ENCODE peak calls at places on chromosome 1, in seven cellular contexts. One of them, this sample, is unnamed.

GRCh38 chr1:221164029-221164428 is 284.8 kb downstream of the HLX start:
- DNase-seq in stimulated activated CD4-positive, alpha-beta T cell treated with anti-CD3 and anti-CD28 coated beads, Interleukin-4, amount 100 ng/mL, for 24 hours: no peak
- DNase-seq in stimulated activated CD8-positive, alpha-beta memory T cell treated with anti-CD3 and anti-CD28 coated beads, Interleukin-15, amount 100 ng/mL, for 1 hour: no peak
- DNase-seq in A549: no peak
- DNase-seq in bronchial epithelial cell: no peak
- DNase-seq in kidney tubule cell: peak
- DNase-seq in nephron progenitor cell: no peak
- DNase-seq in this sample: no peak

GRCh38 chr1:208161656-208162375 is 82.4 kb downstream of the PLXNA2 start:
- DNase-seq in nephron progenitor cell: no peak
- DNase-seq in stimulated activated CD4-positive, alpha-beta T cell treated with anti-CD3 and anti-CD28 coated beads, Interleukin-4, amount 100 ng/mL, for 24 hours: no peak
- DNase-seq in kidney tubule cell: no peak
- DNase-seq in A549: no peak
- DNase-seq in stimulated activated CD8-positive, alpha-beta memory T cell treated with anti-CD3 and anti-CD28 coated beads, Interleukin-15, amount 100 ng/mL, for 1 hour: no peak
- DNase-seq in bronchial epithelial cell: no peak
- DNase-seq in this sample: no peak

GRCh38 chr1:2820731-2821372 is 19.4 kb upstream of the TTC34 start:
- DNase-seq in A549: no peak
- DNase-seq in nephron progenitor cell: no peak
- DNase-seq in bronchial epithelial cell: no peak
- DNase-seq in stimulated activated CD8-positive, alpha-beta memory T cell treated with anti-CD3 and anti-CD28 coated beads, Interleukin-15, amount 100 ng/mL, for 1 hour: no peak
- DNase-seq in stimulated activated CD4-positive, alpha-beta T cell treated with anti-CD3 and anti-CD28 coated beads, Interleukin-4, amount 100 ng/mL, for 24 hours: no peak
- DNase-seq in kidney tubule cell: no peak
- DNase-seq in this sample: no peak

GRCh38 chr1:47537966-47538365 is 100.1 kb downstream of the FOXD2 start:
- DNase-seq in nephron progenitor cell: no peak
- DNase-seq in kidney tubule cell: no peak
- DNase-seq in A549: no peak
- DNase-seq in bronchial epithelial cell: no peak
- DNase-seq in stimulated activated CD8-positive, alpha-beta memory T cell treated with anti-CD3 and anti-CD28 coated beads, Interleukin-15, amount 100 ng/mL, for 1 hour: no peak
- DNase-seq in stimulated activated CD4-positive, alpha-beta T cell treated with anti-CD3 and anti-CD28 coated beads, Interleukin-4, amount 100 ng/mL, for 24 hours: no peak
- DNase-seq in this sample: no peak

GRCh38 chr1:163315773-163316374 is 5.9 kb upstream of the NUF2 start:
- DNase-seq in stimulated activated CD8-positive, alpha-beta memory T cell treated with anti-CD3 and anti-CD28 coated beads, Interleukin-15, amount 100 ng/mL, for 1 hour: peak
- DNase-seq in kidney tubule cell: peak
- DNase-seq in bronchial epithelial cell: peak
- DNase-seq in stimulated activated CD4-positive, alpha-beta T cell treated with anti-CD3 and anti-CD28 coated beads, Interleukin-4, amount 100 ng/mL, for 24 hours: peak
- DNase-seq in nephron progenitor cell: peak
- DNase-seq in A549: peak
- DNase-seq in this sample: peak

GRCh38 chr1:194214735-194215134 is 1028.3 kb upstream of the B3GALT2 start:
- DNase-seq in A549: no peak
- DNase-seq in stimulated activated CD4-positive, alpha-beta T cell treated with anti-CD3 and anti-CD28 coated beads, Interleukin-4, amount 100 ng/mL, for 24 hours: no peak
- DNase-seq in stimulated activated CD8-positive, alpha-beta memory T cell treated with anti-CD3 and anti-CD28 coated beads, Interleukin-15, amount 100 ng/mL, for 1 hour: no peak
- DNase-seq in bronchial epithelial cell: no peak
- DNase-seq in kidney tubule cell: no peak
- DNase-seq in nephron progenitor cell: no peak
- DNase-seq in this sample: no peak

GRCh38 chr1:50700226-50701020 is 259.6 kb downstream of the FAF1 start:
- DNase-seq in bronchial epithelial cell: no peak
- DNase-seq in A549: no peak
- DNase-seq in nephron progenitor cell: no peak
- DNase-seq in stimulated activated CD8-positive, alpha-beta memory T cell treated with anti-CD3 and anti-CD28 coated beads, Interleukin-15, amount 100 ng/mL, for 1 hour: no peak
- DNase-seq in stimulated activated CD4-positive, alpha-beta T cell treated with anti-CD3 and anti-CD28 coated beads, Interleukin-4, amount 100 ng/mL, for 24 hours: no peak
- DNase-seq in kidney tubule cell: no peak
- DNase-seq in this sample: no peak

GRCh38 chr1:28172690-28173150 is 3.8 kb downstream of the PTAFR start:
- DNase-seq in bronchial epithelial cell: no peak
- DNase-seq in nephron progenitor cell: no peak
- DNase-seq in stimulated activated CD4-positive, alpha-beta T cell treated with anti-CD3 and anti-CD28 coated beads, Interleukin-4, amount 100 ng/mL, for 24 hours: peak
- DNase-seq in kidney tubule cell: no peak
- DNase-seq in A549: no peak
- DNase-seq in stimulated activated CD8-positive, alpha-beta memory T cell treated with anti-CD3 and anti-CD28 coated beads, Interleukin-15, amount 100 ng/mL, for 1 hour: no peak
- DNase-seq in this sample: peak

GRCh38 chr1:60989745-60990718 is 92.3 kb upstream of the NFIA start:
- DNase-seq in A549: no peak
- DNase-seq in kidney tubule cell: peak
- DNase-seq in nephron progenitor cell: no peak
- DNase-seq in bronchial epithelial cell: peak
- DNase-seq in stimulated activated CD4-positive, alpha-beta T cell treated with anti-CD3 and anti-CD28 coated beads, Interleukin-4, amount 100 ng/mL, for 24 hours: no peak
- DNase-seq in stimulated activated CD8-positive, alpha-beta memory T cell treated with anti-CD3 and anti-CD28 coated beads, Interleukin-15, amount 100 ng/mL, for 1 hour: no peak
- DNase-seq in this sample: no peak

This sample was measured in body of pancreas.